ENCODE peak calls at places on chromosomes 16 and 17, in nine cellular contexts. R is BE2C; P is HuH-7.5; H is CD8-positive, alpha-beta T cell; M is activated T-helper 1 cell treated with anti-CD3 and anti-CD28 coated beads, Interleukin-2, amount 50 U/mL, for 16 hours; V is glutamatergic neuron; A is astrocyte; S is NCI-H2029 treated with DMSO at 0.1 percent for 48 hours; Q is cerebellar cortex. F is an unnamed sample.

GRCh38 chr17:15291674-15292361 is 26.7 kb upstream of the PMP22 start:
- DNase-seq in R (no peak), P (no peak), H (no peak), M (no peak), V (no peak), A (peak), S (no peak), Q (no peak), F (no peak)

GRCh38 chr17:69978056-69978646 is 96.9 kb upstream of the KCNJ16 start:
- DNase-seq in R (no peak), P (no peak), H (no peak), M (no peak), V (no peak), A (no peak), S (no peak), Q (peak), F (no peak)

GRCh38 chr17:15436399-15437369 is 30.7 kb downstream of the CDRT4 start:
- DNase-seq in R (peak), P (no peak), H (peak), M (no peak), V (no peak), A (no peak), S (peak), Q (peak), F (no peak)

GRCh38 chr17:12693640-12694039 is 27.9 kb downstream of the MYOCD start:
- DNase-seq in R (no peak), P (no peak), H (no peak), M (no peak), V (no peak), A (no peak), S (no peak), Q (no peak), F (no peak)

GRCh38 chr17:50924800-50925199 is 58.6 kb upstream of the TOB1 start:
- DNase-seq in R (no peak), P (no peak), H (no peak), M (no peak), V (no peak), A (no peak), S (no peak), Q (no peak), F (no peak)

GRCh38 chr17:28940675-28941074 is 10.6 kb downstream of the PHF12 start:
- DNase-seq in R (no peak), P (no peak), H (no peak), M (no peak), V (peak), A (no peak), S (no peak), Q (no peak), F (no peak)

GRCh38 chr16:85673529-85674417 is 15.0 kb downstream of the GINS2 start:
- DNase-seq in R (peak), P (no peak), H (no peak), M (no peak), V (no peak), A (peak), S (peak), Q (peak), F (no peak)

GRCh38 chr16:73546351-73546845 is 498.5 kb upstream of the ZFHX3 start:
- DNase-seq in R (peak), P (no peak), H (no peak), M (no peak), V (no peak), A (no peak), S (no peak), Q (no peak), F (peak)

GRCh38 chr16:78249056-78249455 is 149.6 kb downstream of the WWOX start:
- DNase-seq in R (no peak), P (peak), H (no peak), M (no peak), V (peak), A (no peak), S (no peak), Q (peak), F (no peak)

GRCh38 chr17:68301438-68301959 is 10.2 kb downstream of the ARSG start:
- DNase-seq in R (no peak), P (no peak), H (no peak), M (no peak), V (no peak), A (no peak), S (peak), Q (no peak), F (no peak)

GRCh38 chr17:33526753-33527152 is 233.7 kb upstream of the ASIC2 start:
- DNase-seq in R (no peak), P (no peak), H (no peak), M (no peak), V (no peak), A (no peak), S (no peak), Q (no peak), F (no peak)

GRCh38 chr16:49534901-49535300 is 161.3 kb downstream of the C16orf78 start:
- DNase-seq in R (no peak), P (no peak), H (no peak), M (no peak), V (no peak), A (no peak), S (no peak), Q (no peak), F (no peak)

GRCh38 chr16:10136916-10137315 is 45.3 kb downstream of the GRIN2A start:
- DNase-seq in R (no peak), P (no peak), H (no peak), M (no peak), V (no peak), A (no peak), S (no peak), Q (no peak), F (no peak)

GRCh38 chr17:78315355-78316114 is 44.3 kb downstream of the SOCS3 start:
- DNase-seq in R (no peak), P (no peak), H (no peak), M (peak), V (no peak), A (peak), S (no peak), Q (peak), F (no peak)

GRCh38 chr17:66711936-66712335 is 123.0 kb upstream of the CACNG5 start:
- DNase-seq in R (no peak), P (peak), H (no peak), M (no peak), V (no peak), A (no peak), S (no peak), Q (no peak), F (peak)

GRCh38 chr16:2473425-2473926 is 1.5 kb upstream of the TBC1D24 start:
- DNase-seq in R (no peak), P (peak), H (no peak), M (no peak), V (no peak), A (no peak), S (no peak), Q (no peak), F (no peak)

GRCh38 chr17:71885662-71886061 is 235.2 kb upstream of the SOX9 start:
- DNase-seq in R (no peak), P (no peak), H (no peak), M (no peak), V (no peak), A (no peak), S (no peak), Q (no peak), F (no peak)

GRCh38 chr16:49292413-49292812 is 10.8 kb upstream of the CBLN1 start:
- DNase-seq in R (no peak), P (no peak), H (no peak), M (no peak), V (no peak), A (no peak), S (no peak), Q (peak), F (no peak)

GRCh38 chr16:86480444-86480843 is 29.9 kb upstream of the FOXF1 start:
- DNase-seq in R (no peak), P (no peak), H (no peak), M (no peak), V (no peak), A (no peak), S (no peak), Q (no peak), F (no peak)

GRCh38 chr16:50684823-50685455 is 3.8 kb upstream of the SNX20 start:
- DNase-seq in R (no peak), P (no peak), H (no peak), M (no peak), V (no peak), A (no peak), S (no peak), Q (no peak), F (no peak)

GRCh38 chr16:20318006-20318405 is 9.3 kb downstream of the GP2 start:
- DNase-seq in R (no peak), P (no peak), H (no peak), M (no peak), V (no peak), A (no peak), S (no peak), Q (no peak), F (no peak)

GRCh38 chr16:2704166-2704982 is 15.7 kb downstream of the PRSS27 start:
- DNase-seq in R (no peak), P (no peak), H (no peak), M (no peak), V (peak), A (no peak), S (no peak), Q (no peak), F (no peak)

GRCh38 chr16:85463672-85464071 is 149.4 kb upstream of the GSE1 start:
- DNase-seq in R (no peak), P (no peak), H (no peak), M (no peak), V (no peak), A (no peak), S (no peak), Q (no peak), F (no peak)

GRCh38 chr16:27670071-27670825 is 120.3 kb downstream of the KATNIP start:
- DNase-seq in R (no peak), P (no peak), H (no peak), M (no peak), V (no peak), A (no peak), S (no peak), Q (no peak), F (no peak)

GRCh38 chr16:24670623-24671454 is 58.6 kb upstream of the TNRC6A start:
- DNase-seq in R (peak), P (no peak), H (no peak), M (no peak), V (peak), A (peak), S (no peak), Q (peak), F (peak)

GRCh38 chr16:57513371-57514102 is 22.8 kb downstream of the CCDC102A start:
- DNase-seq in R (no peak), P (no peak), H (no peak), M (no peak), V (no peak), A (no peak), S (no peak), Q (no peak), F (no peak)

GRCh38 chr16:4375717-4376116 is 4.1 kb downstream of the VASN start:
- DNase-seq in R (no peak), P (no peak), H (no peak), M (no peak), V (no peak), A (no peak), S (no peak), Q (no peak), F (no peak)

GRCh38 chr17:38628441-38628840 is 22.7 kb upstream of the SRCIN1 start:
- DNase-seq in R (peak), P (no peak), H (no peak), M (no peak), V (no peak), A (no peak), S (peak), Q (peak), F (no peak)

GRCh38 chr17:31136319-31136718 is 41.5 kb downstream of the NF1 start:
- DNase-seq in R (no peak), P (no peak), H (no peak), M (no peak), V (no peak), A (no peak), S (no peak), Q (no peak), F (no peak)

GRCh38 chr16:12639044-12639443 is 164.6 kb downstream of the CPPED1 start:
- DNase-seq in R (no peak), P (no peak), H (no peak), M (no peak), V (no peak), A (peak), S (no peak), Q (no peak), F (no peak)

GRCh38 chr17:18033442-18034099 is 5.4 kb downstream of the ATPAF2 start:
- DNase-seq in R (peak), P (peak), H (peak), M (no peak), V (no peak), A (peak), S (peak), Q (peak), F (peak)